ENCODE peak calls at places on chromosomes 12 and 14, in four cellular contexts. T is adrenal gland, D is neural progenitor cell, O is right cardiac atrium. F is an unnamed sample.

GRCh38 chr14:96081767-96082400 is 42.7 kb downstream of the C14orf132 start:
- DNase-seq in T (no peak), D (no peak), O (no peak), F (no peak)

GRCh38 chr12:127306604-127307215 is 960.3 kb upstream of the TMEM132C start:
- DNase-seq in T (no peak), D (no peak), O (no peak), F (no peak)

GRCh38 chr12:120834489-120835303 is 69.5 kb downstream of the SPPL3 start:
- DNase-seq in T (no peak), D (no peak), O (no peak), F (no peak)

GRCh38 chr14:95045255-95045701 is 112.1 kb downstream of the DICER1 start:
- DNase-seq in T (no peak), D (peak; percentile 41), O (no peak), F (no peak)

GRCh38 chr12:46559311-46559710 is 186.7 kb upstream of the SLC38A2 start:
- DNase-seq in T (no peak), D (no peak), O (no peak), F (no peak)

GRCh38 chr14:24052656-24053547 is 1.1 kb downstream of the CARMIL3 start:
- DNase-seq in T (no peak), D (no peak), O (peak; percentile 40), F (no peak)

GRCh38 chr14:44589180-44589579 is 82.1 kb upstream of the FSCB start:
- DNase-seq in T (no peak), D (no peak), O (no peak), F (no peak)

GRCh38 chr12:117273091-117273490 is 82.8 kb upstream of the FBXO21 start:
- DNase-seq in T (no peak), D (no peak), O (no peak), F (no peak)

GRCh38 chr12:6554168-6554989 is 1.5 kb downstream of the IFFO1 start:
- DNase-seq in T (peak; percentile 82), D (peak; percentile 93), O (peak; percentile 90), F (no peak)

GRCh38 chr12:121248611-121249010 is 38.7 kb downstream of the P2RX4 start:
- DNase-seq in T (no peak), D (no peak), O (no peak), F (no peak)

GRCh38 chr14:23544511-23545447 is 6.8 kb downstream of the ZFHX2 start:
- DNase-seq in T (no peak), D (peak; percentile 81), O (peak; percentile 82), F (peak; percentile 41)

GRCh38 chr14:95701846-95702221 is 12.1 kb downstream of the TCL1A start:
- DNase-seq in T (no peak), D (no peak), O (no peak), F (no peak)

GRCh38 chr12:8637244-8637643 is 24.6 kb upstream of the AICDA start:
- DNase-seq in T (no peak), D (no peak), O (no peak), F (no peak)

GRCh38 chr12:64352181-64352580 is 38.4 kb downstream of the C12orf56 start:
- DNase-seq in T (no peak), D (no peak), O (no peak), F (no peak)

GRCh38 chr12:67394600-67394999 is 125.4 kb downstream of the CAND1 start:
- DNase-seq in T (peak; percentile 81), D (peak; percentile 45), O (peak; percentile 84), F (no peak)

GRCh38 chr12:93802293-93802692 is 125.1 kb downstream of the CRADD start:
- DNase-seq in T (no peak), D (no peak), O (peak; percentile 51), F (no peak)

GRCh38 chr12:79408665-79409064 is 282.1 kb downstream of the PAWR start:
- DNase-seq in T (no peak), D (no peak), O (no peak), F (no peak)

GRCh38 chr12:102917026-102917787 is at the start of gene PAH:
- DNase-seq in T (peak; percentile 16), D (peak; percentile 50), O (peak; percentile 33), F (no peak)

GRCh38 chr12:132788375-132789098 is 26.9 kb upstream of the ANKLE2 start:
- DNase-seq in T (no peak), D (no peak), O (peak; percentile 41), F (no peak)

GRCh38 chr14:73726025-73726961 is 12.1 kb upstream of the PNMA1 start:
- DNase-seq in T (no peak), D (no peak), O (peak; percentile 63), F (no peak)

GRCh38 chr12:15320881-15321280 is 1.4 kb upstream of the PTPRO start:
- DNase-seq in T (no peak), D (no peak), O (no peak), F (no peak)

GRCh38 chr12:50606675-50607379 is 102.0 kb downstream of the DIP2B start:
- DNase-seq in T (no peak), D (no peak), O (no peak), F (no peak)

GRCh38 chr12:24615967-24616411 is 332.9 kb downstream of the BCAT1 start:
- DNase-seq in T (no peak), D (no peak), O (no peak), F (no peak)

GRCh38 chr12:132711169-132711843 is 664 bp downstream of the PGAM5 start:
- DNase-seq in T (no peak), D (peak; percentile 52), O (no peak), F (no peak)

GRCh38 chr14:77582511-77582910 is 33.9 kb downstream of the SPTLC2 start:
- DNase-seq in T (no peak), D (peak; percentile 89), O (no peak), F (no peak)

GRCh38 chr12:68267892-68268396 is 14.5 kb upstream of the IL22 start:
- DNase-seq in T (no peak), D (no peak), O (no peak), F (no peak)

GRCh38 chr12:53989227-53990113 is 4.5 kb downstream of the HOXC10 start:
- DNase-seq in T (no peak), D (peak; percentile 71), O (no peak), F (no peak)

GRCh38 chr14:102375126-102375525 is 12.4 kb downstream of the TECPR2 start:
- DNase-seq in T (no peak), D (no peak), O (no peak), F (no peak)

GRCh38 chr14:65042731-65043372 is 56.2 kb downstream of the FNTB start:
- DNase-seq in T (no peak), D (no peak), O (no peak), F (peak; percentile 13)

GRCh38 chr14:97113339-97113738 is 316.2 kb downstream of the VRK1 start:
- DNase-seq in T (no peak), D (no peak), O (no peak), F (no peak)

DNA sequence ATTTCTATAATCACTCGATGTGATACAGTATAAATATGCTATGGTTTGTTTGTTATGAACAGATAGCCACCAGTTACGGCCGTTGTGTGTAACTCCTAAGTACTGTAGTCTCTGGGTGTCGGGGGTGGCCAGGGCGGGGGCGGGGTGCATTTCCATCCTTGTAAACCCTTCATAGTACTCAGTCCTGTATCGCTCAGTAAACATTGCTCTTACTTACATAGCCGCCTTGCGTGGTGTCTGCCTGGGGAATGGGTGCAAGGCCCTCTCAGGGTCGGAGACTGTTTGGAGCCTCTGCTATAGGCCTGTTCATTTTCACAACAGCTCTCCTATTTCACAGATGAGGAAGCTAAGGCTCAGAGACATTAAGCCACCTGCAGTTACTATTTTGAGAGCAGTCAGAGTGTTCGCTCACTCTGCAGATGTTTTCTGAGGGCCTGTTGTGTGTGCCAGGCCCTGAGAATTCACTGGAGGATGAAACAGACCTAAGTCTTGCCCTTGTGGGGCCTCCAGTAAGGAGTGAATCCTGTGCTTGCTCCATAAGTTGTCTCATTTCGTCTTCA is 42.5 kb downstream of the JDP2 start:
- DNase-seq in T (no peak), D (no peak), O (no peak), F (no peak)
- H3K27ac ChIP-seq in T (no peak overlapping the region), D (no peak overlapping the region), O (no peak overlapping the region), F (no peak overlapping the region)

DNA sequence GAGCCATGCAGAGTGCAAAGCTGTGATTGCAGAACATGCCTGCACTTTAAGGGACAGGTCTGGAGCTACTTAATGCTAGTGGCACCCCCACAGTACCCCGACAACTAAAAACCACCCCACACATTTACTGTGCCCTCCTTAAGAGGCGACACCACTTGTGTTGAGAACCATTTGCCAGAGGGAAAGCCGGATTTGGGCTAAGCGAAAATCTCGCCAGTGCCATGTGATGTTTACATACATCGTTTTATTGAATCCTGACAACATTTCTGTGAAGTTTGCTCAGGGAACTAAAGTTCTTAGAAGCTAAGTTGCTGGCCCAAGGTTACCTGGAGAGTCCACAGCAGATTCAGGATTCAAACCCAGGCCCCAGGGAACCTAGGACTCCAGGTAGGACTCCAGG is 119.0 kb upstream of the FKBP4 start:
- DNase-seq in T (no peak), D (no peak), O (no peak), F (no peak)
- H3K27ac ChIP-seq in T (no peak overlapping the region), D (no peak overlapping the region), O (no peak overlapping the region), F (no peak overlapping the region)

DNA sequence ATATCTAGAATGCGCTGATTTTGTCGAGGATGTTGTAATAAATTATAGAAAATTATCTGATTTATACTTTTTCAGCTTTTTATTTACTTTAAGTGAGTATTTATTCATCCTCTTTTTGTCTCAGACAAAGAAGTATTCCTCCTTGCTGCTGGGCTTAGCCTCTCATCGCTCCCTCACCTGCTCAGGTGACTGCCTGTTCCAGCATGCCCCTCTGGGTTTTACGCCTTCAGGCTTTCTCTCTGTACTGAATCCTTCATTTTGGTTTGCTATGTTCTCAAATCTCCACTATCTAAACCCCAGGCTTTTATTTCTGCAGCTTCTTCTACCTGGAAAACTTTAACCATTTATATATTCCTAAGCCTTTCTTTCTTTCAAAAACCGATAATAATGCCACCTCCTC is 1650.9 kb upstream of the SEL1L start:
- DNase-seq in T (no peak), D (no peak), O (no peak), F (no peak)
- H3K27ac ChIP-seq in T (no peak overlapping the region), D (no peak overlapping the region), O (no peak overlapping the region), F (no peak overlapping the region)

GRCh38 chr14:61480704-61481285 is 159.4 kb downstream of the PRKCH start:
- DNase-seq in T (no peak), D (no peak), O (no peak), F (peak; percentile 43)
- H3K27ac ChIP-seq in T (no peak overlapping the region), D (no peak overlapping the region), O (no peak overlapping the region), F (no peak overlapping the region)

GRCh38 chr14:68959035-68959434 is 20.1 kb downstream of the ACTN1 start:
- DNase-seq in T (no peak), D (no peak), O (no peak), F (no peak)

GRCh38 chr14:68961361-68961760 is 17.7 kb downstream of the ACTN1 start:
- DNase-seq in T (no peak), D (no peak), O (no peak), F (no peak)

GRCh38 chr14:68958553-68958952 is 20.5 kb downstream of the ACTN1 start:
- DNase-seq in T (no peak), D (no peak), O (no peak), F (no peak)

GRCh38 chr14:68961781-68962584 is 17.1 kb downstream of the ACTN1 start:
- DNase-seq in T (peak; percentile 75), D (peak; percentile 68), O (no peak), F (peak; percentile 69)

DNA sequence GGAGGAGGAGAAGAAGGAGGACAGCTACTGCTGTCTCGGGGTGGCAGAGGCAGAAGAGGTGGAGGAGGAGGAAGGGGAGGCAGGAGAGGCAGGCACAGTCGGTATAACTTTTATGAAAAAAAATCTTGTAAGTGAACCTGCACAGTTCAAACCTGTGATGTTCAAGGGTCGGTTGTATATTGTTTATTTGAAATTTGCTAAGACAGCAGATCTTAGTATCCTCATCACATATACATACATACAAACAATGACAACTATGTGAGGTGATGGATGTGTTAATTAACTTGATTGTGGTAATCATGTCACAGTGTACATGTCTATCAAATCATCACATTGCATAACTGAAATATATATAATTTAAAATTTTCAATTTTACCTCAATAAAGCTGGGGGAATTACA is 19.0 kb downstream of the ACTN1 start:
- DNase-seq in T (no peak), D (no peak), O (no peak), F (no peak)
- H3K27ac ChIP-seq in T (no peak overlapping the region), D (no peak overlapping the region), O (no peak overlapping the region), F (no peak overlapping the region)

F was measured in caudate nucleus.